ENCODE peak calls at places on chromosomes 16 and 17, in eight cellular contexts. R is body of pancreas; S is CD8-positive, alpha-beta T cell; W is suprapubic skin; O is heart left ventricle; N is tibial artery; C is sigmoid colon; L is uterus. G is an unnamed sample.

GRCh38 chr17:34306466-34306865 is 12.8 kb upstream of the CCL8 start:
- DNase-seq in O (no peak), L (no peak), N (no peak), C (no peak), R (no peak), W (no peak), S (no peak), G (peak)

GRCh38 chr17:50559674-50560184 is 786 bp upstream of the CACNA1G start:
- DNase-seq in O (no peak), W (peak), C (peak), N (peak), L (peak), S (no peak), R (peak), G (peak)

GRCh38 chr16:53732296-53732929 is 28.5 kb downstream of the FTO start:
- DNase-seq in N (no peak), R (no peak), C (no peak), W (no peak), L (no peak), S (no peak), O (no peak), G (no peak)

GRCh38 chr17:68089881-68090280 is 54.3 kb downstream of the KPNA2 start:
- DNase-seq in R (peak), C (no peak), N (no peak), L (no peak), O (peak), S (peak), W (no peak), G (peak)

GRCh38 chr17:75146597-75146996 is 7.7 kb downstream of the JPT1 start:
- DNase-seq in W (no peak), O (no peak), S (no peak), L (no peak), N (no peak), C (no peak), R (no peak), G (no peak)

GRCh38 chr17:57849874-57850754 is at the start of gene MRPS23:
- DNase-seq in N (peak), C (peak), R (peak), W (peak), S (peak), O (peak), L (peak), G (peak)

GRCh38 chr17:43846963-43847369 is at the start of gene CD300LG:
- DNase-seq in R (no peak), O (peak), L (peak), S (no peak), W (peak), C (no peak), N (peak), G (no peak)

GRCh38 chr16:28218109-28218508 is 6.3 kb upstream of the XPO6 start:
- DNase-seq in N (no peak), W (no peak), C (no peak), R (no peak), S (peak), L (no peak), O (no peak), G (peak)

GRCh38 chr17:19346351-19347255 is 15.9 kb downstream of the B9D1 start:
- DNase-seq in W (peak), S (no peak), L (peak), O (peak), R (peak), N (peak), C (peak), G (peak)

GRCh38 chr17:11950771-11951519 is 46.3 kb downstream of the ZNF18 start:
- DNase-seq in N (no peak), C (no peak), R (no peak), S (no peak), O (no peak), W (no peak), L (no peak), G (no peak)

GRCh38 chr17:29243792-29244191 is 2.9 kb upstream of the CRYBA1 start:
- DNase-seq in L (no peak), C (no peak), R (no peak), N (no peak), O (no peak), W (no peak), S (no peak), G (peak)

GRCh38 chr16:49422896-49423295 is 49.3 kb downstream of the C16orf78 start:
- DNase-seq in O (no peak), S (no peak), N (no peak), L (no peak), C (no peak), W (no peak), R (no peak), G (no peak)

GRCh38 chr17:78117027-78117981 is 11.3 kb downstream of the TMC6 start:
- DNase-seq in L (no peak), O (no peak), C (no peak), W (peak), R (peak), N (no peak), S (peak), G (peak)

GRCh38 chr16:177981-178676 is 1.6 kb downstream of the HBA1 start:
- DNase-seq in C (no peak), O (no peak), L (no peak), R (no peak), S (no peak), W (no peak), N (no peak), G (no peak)

GRCh38 chr17:51647873-51648272 is 387.5 kb downstream of the UTP18 start:
- DNase-seq in L (no peak), C (no peak), O (no peak), S (no peak), W (no peak), R (no peak), N (no peak), G (no peak)

GRCh38 chr16:11735801-11736200 is 6.9 kb downstream of the TXNDC11 start:
- DNase-seq in S (no peak), C (no peak), L (no peak), O (no peak), N (no peak), W (no peak), R (no peak), G (no peak)
- H3K4me3 ChIP-seq in S (no peak), C (no peak), L (no peak), O (no peak), N (no peak), W (no peak), R (no peak), G (no peak)

DNA sequence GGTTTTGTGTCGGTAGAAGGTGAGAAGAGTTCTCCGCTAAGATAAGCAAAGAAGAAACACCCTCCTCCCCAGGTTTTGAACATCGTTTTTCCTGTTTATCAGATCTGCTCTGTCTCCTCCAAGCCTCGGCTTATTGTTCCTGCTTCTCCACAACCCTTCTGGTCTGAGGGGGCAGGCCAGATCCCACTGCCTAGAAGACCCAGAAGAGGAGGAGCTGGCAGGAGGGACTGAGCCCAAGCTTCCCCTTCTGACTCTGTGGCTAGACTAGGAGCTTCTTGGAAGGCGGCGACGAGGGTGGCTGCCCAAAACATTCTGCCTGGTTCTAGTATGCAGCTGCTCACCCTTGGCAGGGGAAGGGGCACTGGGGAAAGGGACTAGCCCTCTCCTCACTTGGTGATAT is 5.1 kb upstream of the HOXB5 start:
- DNase-seq in L (no peak), R (no peak), N (no peak), S (no peak), O (no peak), C (no peak), W (no peak), G (no peak)
- H3K27ac ChIP-seq in L (no peak), R (no peak), N (no peak), S (no peak), O (no peak), C (no peak), W (peak), G (no peak)

DNA sequence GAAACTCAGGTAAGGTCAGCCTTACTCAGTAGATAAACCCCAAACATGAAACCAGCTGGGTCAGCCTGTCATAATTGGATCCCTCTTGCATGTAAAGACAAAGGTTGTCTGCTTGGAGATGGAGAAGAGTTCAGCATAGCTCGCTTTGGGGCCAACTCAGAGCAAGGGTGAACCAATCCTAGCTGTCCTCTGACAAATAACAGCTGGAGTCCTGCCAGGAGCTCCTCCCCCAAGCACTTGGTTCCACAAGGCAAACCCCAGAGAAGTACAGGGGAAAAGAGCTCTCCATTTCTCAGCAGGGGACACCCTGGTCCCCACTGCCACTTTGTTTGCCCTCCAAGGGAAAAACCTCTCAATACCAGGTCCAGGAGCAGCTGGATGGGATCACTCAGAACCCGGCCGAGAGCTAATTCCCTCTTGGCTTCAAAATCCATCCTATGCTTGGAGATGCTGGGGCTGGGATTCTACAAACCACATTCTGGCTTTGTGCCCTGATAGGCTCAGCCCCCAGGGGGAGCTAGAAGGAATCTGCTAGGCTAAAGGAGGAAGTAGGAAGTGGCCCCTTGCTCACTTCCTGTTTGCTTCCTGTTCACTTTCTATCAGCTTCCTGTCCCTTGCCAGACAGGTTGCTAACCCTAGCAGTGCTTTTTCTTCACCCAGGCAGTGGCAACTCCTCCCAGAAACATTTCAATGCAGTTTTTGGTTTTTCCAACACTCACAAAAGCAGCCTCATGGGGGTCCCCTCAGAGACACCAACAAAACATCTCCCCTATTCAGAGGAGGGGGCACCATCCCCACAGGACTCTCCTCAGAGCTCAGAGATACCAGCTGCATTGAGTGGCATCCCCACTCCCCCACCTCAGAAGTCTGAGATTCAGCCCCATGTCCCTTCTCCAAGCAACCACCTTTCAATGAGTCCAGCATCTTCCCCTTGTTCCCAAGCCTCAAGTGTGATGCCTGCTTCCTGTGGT is 30.7 kb downstream of the CDRT4 start:
- DNase-seq in N (peak), R (peak), L (peak), O (peak), C (peak), S (peak), W (peak), G (peak)
- TF ChIP-seq CTCF in N (no peak), R (no peak), L (no peak), O (peak), C (no peak), S (no peak), W (no peak), G (peak)

DNA sequence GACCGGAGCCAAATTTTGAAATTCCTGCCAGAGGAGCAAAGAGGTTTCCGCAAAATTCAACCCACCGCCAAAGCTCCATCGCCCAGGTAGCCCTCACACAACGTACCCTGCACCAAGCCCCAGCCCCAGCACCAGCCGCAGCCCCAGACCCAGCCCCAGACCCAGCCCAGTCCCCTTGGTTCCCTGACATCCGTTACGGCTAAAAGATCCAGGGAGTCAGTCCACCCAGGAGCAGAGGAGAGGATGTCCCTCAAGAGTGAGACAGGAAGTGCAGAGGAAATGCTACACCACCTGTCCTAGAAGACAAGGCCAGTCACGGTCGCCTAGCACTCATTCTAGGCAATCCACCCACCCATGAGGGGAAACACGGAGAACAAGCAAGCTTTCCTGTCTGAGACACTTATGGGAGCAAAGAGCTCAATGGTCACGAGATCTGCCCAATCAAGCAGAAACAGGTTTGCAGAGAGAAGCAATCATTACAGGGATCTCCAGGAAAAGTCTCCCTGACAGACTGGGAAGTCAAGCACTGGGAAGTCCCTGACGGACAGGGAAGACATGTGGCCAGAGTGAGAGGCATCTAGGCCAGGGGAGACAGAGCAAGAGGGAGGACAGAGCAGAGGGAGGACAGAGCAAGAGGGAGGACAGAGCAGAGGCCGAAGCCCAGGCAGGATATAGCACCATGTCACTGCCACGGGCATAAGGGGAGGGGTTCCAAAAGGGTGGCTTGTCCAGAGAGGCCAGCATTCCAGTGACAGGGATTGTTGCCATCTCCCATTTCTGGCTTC is 15.0 kb upstream of the KCNJ18 start:
- DNase-seq in S (no peak), N (no peak), L (no peak), C (peak), R (no peak), W (peak), O (no peak), G (no peak)
- H3K4me3 ChIP-seq in S (no peak), N (no peak), L (no peak), C (no peak), R (no peak), W (no peak), O (no peak), G (no peak)

DNA sequence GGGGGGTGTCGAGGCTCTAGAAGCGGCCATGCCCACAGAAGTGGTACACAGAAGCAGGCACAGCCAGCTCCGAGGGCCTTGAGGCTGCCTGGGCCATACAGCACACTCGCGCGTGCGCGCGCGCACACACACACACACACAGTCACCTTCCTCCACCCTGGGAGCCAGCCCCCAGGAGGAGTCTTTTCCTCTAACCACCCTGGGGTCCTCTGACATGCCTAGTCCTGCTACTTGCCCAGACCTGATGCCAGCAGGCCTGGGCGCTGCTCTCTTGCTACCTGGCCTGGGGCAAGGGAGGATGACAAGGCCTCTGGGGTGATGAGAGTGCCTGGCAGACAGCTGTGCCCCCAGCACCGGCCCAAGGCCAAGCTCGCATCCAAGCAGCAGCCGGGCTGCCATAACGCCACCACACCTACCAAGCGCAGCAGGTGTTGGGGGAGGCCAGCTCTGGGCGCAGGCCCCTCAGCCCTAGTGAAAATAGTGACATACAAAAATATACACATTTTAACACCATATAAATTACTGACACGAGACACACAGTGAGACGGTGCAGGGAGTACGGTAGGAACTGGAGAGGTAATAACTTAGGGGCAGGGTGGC is 41.1 kb downstream of the TSC2 start:
- DNase-seq in L (no peak), R (no peak), W (no peak), O (no peak), S (no peak), N (no peak), C (no peak), G (no peak)
- H3K27ac ChIP-seq in L (no peak), R (no peak), W (no peak), O (no peak), S (no peak), N (no peak), C (no peak), G (no peak)

GRCh38 chr17:1471931-1472727 is 16.1 kb upstream of the CRK start:
- DNase-seq in S (no peak), L (no peak), O (no peak), C (no peak), R (no peak), W (no peak), N (no peak), G (no peak)

GRCh38 chr17:1471490-1471889 is 15.5 kb upstream of the CRK start:
- DNase-seq in W (no peak), C (no peak), R (no peak), L (no peak), S (no peak), O (no peak), N (no peak), G (no peak)

GRCh38 chr17:1474402-1475189 is 17.9 kb downstream of the MYO1C start:
- DNase-seq in O (no peak), S (no peak), W (no peak), L (no peak), R (no peak), N (no peak), C (no peak), G (no peak)

GRCh38 chr17:1473841-1474240 is 17.8 kb upstream of the CRK start:
- DNase-seq in W (no peak), L (no peak), N (no peak), C (no peak), S (no peak), R (no peak), O (no peak), G (no peak)

GRCh38 chr17:1473170-1473569 is 17.1 kb upstream of the CRK start:
- DNase-seq in W (no peak), N (no peak), C (no peak), S (no peak), L (no peak), O (no peak), R (no peak), G (peak)
- TF ChIP-seq CTCF in W (no peak), N (no peak), C (no peak), S (no peak), L (no peak), O (no peak), R (no peak), G (no peak)

DNA sequence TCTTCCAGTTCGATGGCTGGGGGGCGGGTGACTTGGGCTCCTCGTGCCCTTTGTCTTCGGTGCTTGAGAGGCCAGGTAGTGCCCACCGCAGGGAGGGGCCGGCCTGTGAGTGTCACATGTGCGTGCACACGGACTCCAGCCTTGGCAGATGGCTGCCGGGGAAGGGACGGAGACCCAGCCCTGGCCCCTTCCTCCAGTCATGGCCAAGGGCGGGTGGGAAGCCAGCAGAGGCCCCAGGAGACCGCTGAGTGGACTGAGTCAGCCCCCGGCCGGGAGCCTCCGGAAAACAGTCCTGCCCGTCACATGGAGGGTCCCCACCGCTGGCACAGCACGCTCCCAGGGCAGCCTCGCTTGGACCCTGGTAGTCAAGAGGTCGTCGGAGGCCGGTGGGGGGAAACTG is 4.2 kb downstream of the GLIS2 start:
- DNase-seq in C (peak), S (no peak), N (no peak), O (no peak), R (no peak), L (no peak), W (peak), G (no peak)
- H3K4me3 ChIP-seq in C (no peak), S (no peak), N (peak), O (peak), R (no peak), L (no peak), W (peak), G (no peak)

GRCh38 chr17:20992987-20993862 is 49.6 kb downstream of the USP22 start:
- DNase-seq in L (peak), N (peak), R (peak), O (peak), W (peak), S (peak), C (peak), G (peak)
- H3K27ac ChIP-seq in L (peak), N (no peak), R (no peak), O (no peak), W (no peak), S (no peak), C (no peak), G (no peak)

DNA sequence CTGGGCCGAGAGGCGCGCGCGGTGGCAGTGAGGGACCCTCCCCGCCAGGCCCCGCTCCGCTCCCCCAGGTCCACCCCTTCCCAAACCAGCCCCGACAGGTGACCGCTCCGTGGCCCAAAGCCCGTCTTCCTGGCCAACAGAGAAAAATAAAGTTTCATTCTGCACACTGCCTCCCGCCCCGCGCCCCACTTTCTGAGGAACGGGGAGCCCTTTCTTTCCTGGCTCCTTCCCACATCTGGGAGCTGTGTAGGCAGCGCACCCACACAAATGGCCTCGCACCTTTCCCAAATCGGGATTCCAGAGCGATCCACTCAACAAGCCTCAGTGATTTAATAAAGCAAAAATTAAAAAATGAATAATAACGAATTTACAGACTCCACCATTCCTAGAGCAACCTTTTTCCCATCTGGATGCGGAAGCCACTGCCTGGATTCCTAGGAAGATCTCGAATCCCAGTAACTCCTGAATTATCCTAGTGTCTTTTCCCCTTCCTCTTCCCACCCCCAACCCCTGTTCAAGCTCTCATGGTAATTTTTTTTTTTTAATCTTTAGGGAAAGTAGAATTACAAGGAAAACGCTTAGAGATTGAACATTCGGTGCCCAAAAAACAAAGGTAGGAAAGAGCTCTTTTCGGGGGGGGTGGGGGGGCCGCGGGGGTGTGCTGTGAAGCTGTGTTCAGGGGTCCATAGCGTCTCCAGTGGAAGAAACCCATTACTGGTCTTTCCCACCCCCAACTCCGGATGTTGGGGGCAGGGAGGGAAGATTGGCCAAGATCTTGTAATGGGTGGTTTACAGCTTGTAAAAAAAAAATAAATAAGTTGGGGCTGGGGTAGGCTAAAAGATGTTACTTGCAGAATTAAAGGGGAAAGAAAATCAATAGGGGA is 1.6 kb downstream of the IGF2BP1 start:
- DNase-seq in N (no peak), C (no peak), S (no peak), R (no peak), O (no peak), L (no peak), W (no peak), G (peak)
- TF ChIP-seq CTCF in N (no peak), C (no peak), S (no peak), R (no peak), O (no peak), L (no peak), W (no peak), G (no peak)

G was measured in A673.